ENCODE peak calls at places on chromosome 12, in ten cellular contexts. E, T, Z, V, P, Q, L, G, X and I are unnamed samples.

GRCh38 chr12:48768736-48769135 is 20.2 kb downstream of the ADCY6 start:
- DNase-seq in P (no peak), Q (no peak), V (no peak), Z (no peak), T (no peak), G (no peak), L (no peak), E (no peak), X (no peak), I (peak; percentile 71)

GRCh38 chr12:452667-453210 is 7.0 kb upstream of the B4GALNT3 start:
- DNase-seq in L (no peak), E (no peak), Z (peak; percentile 65), P (no peak), V (no peak), G (no peak), T (no peak), X (no peak), Q (peak; percentile 51), I (no peak)

GRCh38 chr12:99618657-99619056 is 28.9 kb upstream of the GARIN6 start:
- DNase-seq in Q (no peak), G (no peak), L (peak; percentile 49), Z (no peak), X (no peak), V (no peak), P (no peak), E (no peak), T (no peak), I (no peak)

GRCh38 chr12:33423706-33424105 is 15.9 kb downstream of the SYT10 start:
- DNase-seq in Q (no peak), L (no peak), X (no peak), P (no peak), T (no peak), E (no peak), Z (no peak), G (no peak), V (no peak), I (no peak)

GRCh38 chr12:31238764-31239387 is 87.1 kb downstream of the SINHCAF start:
- DNase-seq in G (peak; percentile 50), P (peak; percentile 81), V (peak; percentile 59), Q (peak; percentile 73), L (peak; percentile 95), X (peak; percentile 67), Z (peak; percentile 79), E (peak; percentile 73), T (no peak), I (no peak)

GRCh38 chr12:51811203-51811805 is 37.2 kb downstream of the FIGNL2 start:
- DNase-seq in G (no peak), V (no peak), E (no peak), X (no peak), L (no peak), T (no peak), Z (no peak), P (no peak), Q (no peak), I (peak; percentile 56)

GRCh38 chr12:83036847-83037246 is 350.1 kb downstream of the TMTC2 start:
- DNase-seq in G (no peak), Q (no peak), T (no peak), X (no peak), E (no peak), P (no peak), Z (no peak), L (no peak), V (no peak), I (no peak)

GRCh38 chr12:11863988-11864387 is 206.8 kb upstream of the BCL2L14 start:
- DNase-seq in Z (no peak), L (peak; percentile 28), P (no peak), V (no peak), X (no peak), G (no peak), T (no peak), E (no peak), Q (no peak), I (no peak)

GRCh38 chr12:124680863-124681778 is 113.7 kb upstream of the NCOR2 start:
- DNase-seq in T (no peak), Z (peak; percentile 83), L (peak; percentile 84), E (no peak), X (no peak), Q (peak; percentile 32), P (no peak), G (peak; percentile 95), V (peak; percentile 87), I (no peak)

GRCh38 chr12:57732270-57732669 is 6.3 kb downstream of the AGAP2 start:
- DNase-seq in Z (no peak), L (no peak), P (no peak), Q (no peak), V (no peak), X (no peak), T (no peak), G (no peak), E (no peak), I (no peak)

GRCh38 chr12:70049596-70050360 is 193.5 kb upstream of the CNOT2 start:
- DNase-seq in V (no peak), G (no peak), P (no peak), L (peak; percentile 56), Z (peak; percentile 89), T (no peak), Q (peak; percentile 26), X (no peak), E (no peak), I (no peak)

GRCh38 chr12:57268264-57268663 is 17.3 kb upstream of the STAC3 start:
- DNase-seq in E (no peak), Q (no peak), Z (no peak), T (no peak), X (no peak), G (peak; percentile 76), L (no peak), P (no peak), V (no peak), I (no peak)

DNA sequence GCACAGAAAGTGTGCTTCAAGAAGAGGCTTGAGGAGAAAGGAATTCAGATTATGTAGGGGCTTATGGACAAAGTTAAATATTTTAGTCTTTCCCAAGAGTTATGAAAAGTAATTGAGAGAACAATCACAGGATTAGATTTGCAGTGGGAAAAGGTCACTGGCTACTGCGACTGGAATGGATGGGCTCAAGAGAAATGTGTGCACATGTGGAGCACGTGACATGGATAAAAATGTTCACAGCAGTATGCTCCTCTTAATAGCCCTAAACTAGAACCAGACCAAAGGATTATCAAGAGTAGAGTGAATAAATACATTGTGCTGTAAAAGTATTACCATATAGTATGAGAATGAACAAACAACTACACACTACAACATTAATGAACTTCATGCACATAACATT is 78.1 kb downstream of the ABCD2 start:
- DNase-seq in L (no peak), T (no peak), X (no peak), E (no peak), Z (no peak), P (no peak), G (no peak), Q (no peak), V (no peak), I (no peak)
- TF ChIP-seq CTCF in L (no peak), T (no peak), X (no peak), E (no peak), Z (no peak), P (no peak), G (no peak), Q (no peak), V (no peak), I (no peak)

GRCh38 chr12:5689773-5690172 is 255.3 kb downstream of the ANO2 start:
- DNase-seq in V (no peak), Z (no peak), X (no peak), T (no peak), L (peak; percentile 65), G (no peak), E (no peak), P (no peak), Q (no peak), I (no peak)
- TF ChIP-seq CTCF in V (no peak), Z (no peak), X (peak; percentile 45), T (no peak), L (peak; percentile 73), G (no peak), E (peak; percentile 8), P (no peak), Q (peak; percentile 8), I (no peak)

DNA sequence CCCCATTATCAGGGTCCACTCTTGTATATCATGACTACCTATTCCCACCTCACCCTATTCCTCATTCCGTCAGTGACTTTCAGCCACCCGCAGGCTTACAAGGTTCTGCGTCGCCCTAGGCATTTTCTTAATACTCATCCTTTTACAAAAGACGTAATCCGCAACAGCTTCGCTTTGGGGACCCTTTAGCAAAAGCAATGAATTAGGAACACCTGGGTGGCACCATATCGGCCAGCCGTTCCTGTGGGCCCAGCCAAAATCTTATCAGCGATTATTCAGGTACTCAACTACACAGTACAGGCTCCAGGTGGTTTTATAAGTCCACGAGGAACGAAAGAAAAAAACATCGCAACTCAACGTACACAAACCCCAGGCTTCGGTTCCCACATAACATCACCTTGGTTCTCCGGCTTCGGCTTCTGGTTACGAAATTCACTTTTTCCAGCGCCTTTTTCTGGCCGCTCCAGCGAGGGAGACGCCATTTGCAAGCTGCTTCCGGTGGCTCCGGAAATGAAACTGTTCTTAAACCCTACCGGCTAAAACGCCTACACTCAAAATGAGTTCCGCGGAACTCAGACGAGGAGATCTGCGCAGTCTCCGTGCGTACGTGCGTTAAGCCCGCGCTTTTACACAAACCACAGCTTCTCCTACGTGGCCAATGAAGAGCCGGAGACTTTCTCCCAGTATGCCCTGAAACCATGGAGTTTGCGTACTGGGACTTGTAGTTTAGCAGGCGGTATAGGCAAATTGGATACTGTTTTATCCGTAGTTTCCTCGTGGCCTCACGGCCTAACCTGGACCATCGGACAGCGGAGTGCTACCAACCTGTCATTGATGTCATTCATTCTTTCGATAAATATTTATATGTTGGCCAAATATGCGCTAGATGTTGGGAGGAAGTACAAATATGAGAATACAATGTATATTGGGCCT is at the start of gene KRR1:
- DNase-seq in L (peak; percentile 98), Q (peak; percentile 96), G (peak; percentile 99), Z (peak; percentile 97), V (peak; percentile 93), T (peak; percentile 97), X (peak; percentile 69), E (peak; percentile 81), P (peak; percentile 81), I (peak; percentile 89)
- TF ChIP-seq CTCF in L (peak; percentile 21), Q (no peak), G (no peak), Z (no peak), V (no peak), T (no peak), X (peak; percentile 21), E (no peak), P (no peak), I (peak; percentile 22)

GRCh38 chr12:22544038-22544979 is at the start of gene C2CD5:
- DNase-seq in V (peak; percentile 96), G (peak; percentile 97), X (peak; percentile 98), Z (peak; percentile 98), T (peak; percentile 99), E (peak; percentile 95), P (peak; percentile 97), Q (peak; percentile 96), L (peak; percentile 100), I (peak; percentile 98)
- TF ChIP-seq CTCF in V (no peak), G (peak; percentile 42), X (peak; percentile 51), Z (peak; percentile 41), T (no peak), E (no peak), P (peak; percentile 30), Q (peak; percentile 52), L (peak; percentile 72), I (peak; percentile 67)